ENCODE peak calls at places on chromosomes 2 and 18, in four cellular contexts. P, V, H and I are unnamed samples.

GRCh38 chr2:12303181-12304030 is 413.3 kb upstream of the TRIB2 start:
- DNase-seq in P (peak; percentile 90), V (peak; percentile 96), H (peak; percentile 87), I (peak; percentile 55)

GRCh38 chr2:25161055-25161781 is 7.2 kb downstream of the POMC start:
- DNase-seq in P (no peak), V (peak; percentile 57), H (no peak), I (no peak)

GRCh38 chr2:224997802-224998201 is 44.5 kb downstream of the DOCK10 start:
- DNase-seq in P (peak; percentile 25), V (peak; percentile 62), H (no peak), I (no peak)

GRCh38 chr2:3223080-3223923 is 154.3 kb downstream of the EIPR1 start:
- DNase-seq in P (peak; percentile 74), V (peak; percentile 74), H (no peak), I (no peak)

GRCh38 chr2:113098061-113098460 is 29.3 kb upstream of the IL1RN start:
- DNase-seq in P (no peak), V (no peak), H (no peak), I (no peak)

GRCh38 chr18:27717816-27718215 is 459.1 kb downstream of the CDH2 start:
- DNase-seq in P (no peak), V (no peak), H (no peak), I (no peak)

GRCh38 chr18:55400590-55401274 is 187.3 kb downstream of the TCF4 start:
- DNase-seq in P (no peak), V (no peak), H (no peak), I (no peak)

GRCh38 chr18:25306671-25307070 is 45.3 kb downstream of the ZNF521 start:
- DNase-seq in P (no peak), V (no peak), H (no peak), I (no peak)

GRCh38 chr2:187993516-187993915 is 298.2 kb upstream of the GULP1 start:
- DNase-seq in P (peak; percentile 68), V (peak; percentile 24), H (no peak), I (no peak)

GRCh38 chr2:164145093-164145987 is 409.5 kb upstream of the FIGN start:
- DNase-seq in P (peak; percentile 57), V (peak; percentile 65), H (no peak), I (no peak)

GRCh38 chr2:70962211-70962884 is 16.1 kb upstream of the ANKRD53 start:
- DNase-seq in P (no peak), V (no peak), H (no peak), I (no peak)

GRCh38 chr2:79025421-79025820 is at the start of gene REG3G:
- DNase-seq in P (no peak), V (no peak), H (no peak), I (no peak)

GRCh38 chr18:39485696-39486095 is 1920.1 kb upstream of the CELF4 start:
- DNase-seq in P (peak; percentile 4), V (peak; percentile 16), H (no peak), I (peak; percentile 69)

GRCh38 chr18:51953521-51953920 is 386.5 kb upstream of the DCC start:
- DNase-seq in P (no peak), V (no peak), H (no peak), I (no peak)

GRCh38 chr18:37138456-37138855 is 309.5 kb downstream of the KIAA1328 start:
- DNase-seq in P (no peak), V (no peak), H (no peak), I (no peak)

DNA sequence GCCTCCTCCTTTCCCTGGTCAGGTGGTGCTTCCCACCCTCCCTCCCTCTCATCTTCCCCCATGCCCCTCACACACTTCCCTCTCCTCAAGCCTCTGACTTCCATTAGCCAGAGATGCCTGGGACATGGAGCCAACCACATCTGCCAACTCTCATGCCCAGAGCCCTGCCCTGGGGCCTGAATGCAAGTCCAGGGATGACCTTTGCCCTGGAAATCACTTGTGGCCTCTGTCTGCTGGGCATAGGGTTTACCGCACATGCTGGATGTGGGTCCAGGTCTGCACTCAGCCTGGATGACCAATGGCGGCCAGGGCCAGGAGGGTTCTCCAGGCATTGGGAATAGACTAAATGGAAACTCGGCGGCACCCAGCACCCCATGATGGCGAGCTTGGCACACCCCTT is 98.9 kb downstream of the SEPTIN10 start:
- DNase-seq in P (no peak), V (no peak), H (no peak), I (no peak)
- TF ChIP-seq CTCF in P (no peak), V (no peak), H (no peak), I (no peak)

GRCh38 chr18:32018331-32019250 is at the start of gene RNF125:
- DNase-seq in P (peak; percentile 46), V (peak; percentile 89), H (peak; percentile 60), I (peak; percentile 36)
- TF ChIP-seq CTCF in P (no peak), V (no peak), H (no peak), I (no peak)

GRCh38 chr18:42525905-42526304 is 570.9 kb downstream of the PIK3C3 start:
- DNase-seq in P (no peak), V (no peak), H (no peak), I (no peak)
- TF ChIP-seq CTCF in P (no peak), V (no peak), H (no peak), I (no peak)

DNA sequence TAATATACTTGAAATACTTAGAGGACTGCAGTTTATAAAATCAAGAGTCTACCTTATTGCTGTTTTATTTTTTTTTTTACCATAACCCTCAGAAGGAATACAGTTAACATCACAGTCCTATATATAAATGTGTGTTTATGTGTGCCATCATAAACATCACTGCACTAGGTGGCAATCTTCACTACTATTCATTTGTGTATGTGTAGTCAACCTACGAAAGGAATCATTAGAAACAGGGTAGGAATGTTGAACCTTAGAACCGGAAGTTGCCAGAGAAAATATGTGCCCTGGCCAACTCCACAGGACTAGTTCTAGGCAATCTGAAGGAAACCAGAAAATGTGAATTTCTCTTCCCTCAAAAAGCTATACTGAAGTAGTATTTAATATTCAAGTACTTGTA is 3.4 kb downstream of the GEN1 start:
- DNase-seq in P (peak; percentile 37), V (no peak), H (peak; percentile 12), I (peak; percentile 39)
- TF ChIP-seq CTCF in P (no peak), V (no peak), H (no peak), I (no peak)

GRCh38 chr2:38237311-38237710 is 139.8 kb downstream of the ATL2 start:
- DNase-seq in P (no peak), V (no peak), H (no peak), I (no peak)

GRCh38 chr2:38232454-38232853 is 144.6 kb downstream of the ATL2 start:
- DNase-seq in P (no peak), V (no peak), H (no peak), I (no peak)

GRCh38 chr2:38228753-38229152 is 148.3 kb downstream of the ATL2 start:
- DNase-seq in P (no peak), V (no peak), H (no peak), I (no peak)

GRCh38 chr2:38230756-38231155 is 146.3 kb downstream of the ATL2 start:
- DNase-seq in P (no peak), V (no peak), H (no peak), I (no peak)

DNA sequence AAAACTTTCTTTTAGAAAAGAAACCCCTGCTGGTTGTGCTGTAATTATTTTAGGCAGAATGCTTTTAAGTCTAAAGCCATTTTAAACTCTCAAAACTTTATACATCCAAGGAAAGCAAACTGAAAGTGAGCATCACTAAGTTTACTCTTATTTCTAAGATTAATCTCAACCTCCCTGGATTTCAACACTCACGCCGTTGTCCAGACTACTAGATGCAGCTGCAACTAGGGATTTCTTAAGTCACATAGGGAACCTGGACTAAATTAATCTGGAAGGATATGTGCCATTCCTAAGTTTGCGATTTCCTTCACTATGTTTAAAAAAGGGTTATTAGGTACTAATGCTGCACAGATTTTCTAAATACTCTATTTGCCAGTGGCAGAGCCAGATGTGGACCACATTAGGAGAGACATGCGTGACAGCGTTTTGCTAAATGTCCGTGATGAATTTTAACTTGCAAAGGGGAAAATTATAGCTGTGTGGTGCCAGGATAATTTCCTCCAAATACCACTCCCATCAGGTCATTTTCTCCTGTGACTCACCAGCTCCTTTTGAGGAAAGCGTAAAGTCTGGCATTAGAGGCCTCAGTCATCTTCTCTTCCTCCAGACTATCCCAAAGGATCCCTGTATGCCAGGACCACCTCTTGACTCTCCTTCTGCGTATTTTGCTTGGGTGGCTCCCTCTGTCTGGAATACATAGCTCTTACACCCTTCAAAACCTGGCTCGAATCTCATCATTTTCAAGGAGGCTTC is 143.7 kb downstream of the ATL2 start:
- DNase-seq in P (peak; percentile 7), V (peak; percentile 94), H (peak; percentile 15), I (peak; percentile 39)
- TF ChIP-seq CTCF in P (peak; percentile 40), V (peak; percentile 52), H (no peak), I (no peak)

GRCh38 chr18:9392726-9393125 is 58.2 kb downstream of the TWSG1 start:
- DNase-seq in P (no peak), V (peak; percentile 12), H (no peak), I (no peak)
- TF ChIP-seq CTCF in P (peak; percentile 11), V (peak; percentile 1), H (peak; percentile 25), I (peak; percentile 27)

DNA sequence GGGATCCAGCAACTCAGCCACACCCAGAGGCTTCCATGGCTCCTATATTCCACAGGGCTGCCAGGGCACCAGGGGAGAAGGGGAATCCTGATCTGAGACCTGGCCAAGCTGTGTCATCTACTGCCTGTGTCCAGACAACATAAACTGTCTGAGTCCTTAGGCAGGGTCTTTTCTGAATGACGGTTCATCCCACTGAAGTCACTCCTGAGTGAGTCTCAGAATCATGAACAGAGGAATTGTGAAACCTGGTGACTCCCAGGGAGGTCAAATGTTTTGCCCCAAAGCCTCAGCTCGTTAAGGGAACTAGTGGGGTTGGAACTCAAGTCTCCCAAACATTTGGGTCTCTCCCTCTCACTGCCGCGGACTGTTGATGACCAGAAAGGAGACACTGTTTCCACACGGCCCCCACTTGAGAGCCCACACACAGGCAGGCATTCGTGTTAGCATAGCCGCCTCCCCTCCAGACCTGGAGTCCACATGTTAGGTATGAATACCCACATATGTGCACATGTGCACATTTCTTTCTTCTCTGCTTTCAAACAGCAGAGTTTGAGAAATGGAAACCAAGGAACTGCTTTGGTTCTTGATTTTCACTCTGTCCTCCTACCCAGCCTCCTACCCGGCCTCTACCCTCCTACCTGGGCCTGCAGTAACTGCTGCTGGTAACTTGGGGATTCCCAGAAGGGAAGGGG is 124.9 kb upstream of the MSH6 start:
- DNase-seq in P (no peak), V (no peak), H (no peak), I (no peak)
- TF ChIP-seq CTCF in P (no peak), V (no peak), H (no peak), I (no peak)

GRCh38 chr18:49162226-49162848 is 211.6 kb upstream of the SMAD7 start:
- DNase-seq in P (no peak), V (no peak), H (no peak), I (no peak)
- TF ChIP-seq CTCF in P (no peak), V (no peak), H (no peak), I (no peak)

GRCh38 chr2:242022550-242023290 is 153.2 kb downstream of the RTP5 start:
- DNase-seq in P (no peak), V (no peak), H (no peak), I (no peak)
- TF ChIP-seq CTCF in P (no peak), V (no peak), H (no peak), I (no peak)